ENCODE peak calls at places on chromosomes 16 and 17, in seven cellular contexts. V, I, A, Z, Y, N and P are unnamed samples.

GRCh38 chr16:31334934-31335333 is 20.0 kb upstream of the ITGAX start:
- DNase-seq in V (no peak), I (no peak), A (no peak), Z (no peak), Y (no peak), N (no peak), P (no peak)

GRCh38 chr17:18960803-18961511 is 9.0 kb downstream of the SLC5A10 start:
- DNase-seq in V (peak), I (no peak), A (peak), Z (peak), Y (peak), N (peak), P (no peak)

GRCh38 chr17:69084911-69085310 is 24.2 kb upstream of the ABCA9 start:
- DNase-seq in V (no peak), I (peak), A (peak), Z (peak), Y (peak), N (no peak), P (no peak)

GRCh38 chr17:27747462-27748359 is 52.6 kb downstream of the NOS2 start:
- DNase-seq in V (no peak), I (peak), A (peak), Z (peak), Y (no peak), N (no peak), P (no peak)

GRCh38 chr17:36994438-36994837 is 45.7 kb downstream of the AATF start:
- DNase-seq in V (no peak), I (no peak), A (no peak), Z (no peak), Y (no peak), N (no peak), P (no peak)

GRCh38 chr17:81924557-81925532 is 2.7 kb downstream of the MAFG start:
- DNase-seq in V (no peak), I (no peak), A (peak), Z (peak), Y (peak), N (no peak), P (no peak)

GRCh38 chr16:67396159-67396774 is 3.0 kb upstream of the TPPP3 start:
- DNase-seq in V (peak), I (peak), A (peak), Z (peak), Y (peak), N (no peak), P (no peak)

GRCh38 chr17:62781826-62782225 is 26.3 kb downstream of the MARCHF10 start:
- DNase-seq in V (no peak), I (no peak), A (no peak), Z (no peak), Y (peak), N (no peak), P (no peak)

GRCh38 chr17:1125775-1126120 is 54.0 kb downstream of the ABR start:
- DNase-seq in V (no peak), I (no peak), A (no peak), Z (no peak), Y (no peak), N (no peak), P (no peak)

GRCh38 chr17:79815836-79816371 is 19.0 kb upstream of the CBX8 start:
- DNase-seq in V (no peak), I (no peak), A (no peak), Z (no peak), Y (no peak), N (no peak), P (no peak)

GRCh38 chr17:79813826-79814623 is 17.1 kb upstream of the CBX8 start:
- DNase-seq in V (no peak), I (no peak), A (peak), Z (no peak), Y (no peak), N (no peak), P (no peak)

GRCh38 chr17:79812969-79813825 is 16.3 kb upstream of the CBX8 start:
- DNase-seq in V (no peak), I (no peak), A (no peak), Z (peak), Y (no peak), N (no peak), P (no peak)

GRCh38 chr17:79814624-79814965 is 17.7 kb upstream of the CBX8 start:
- DNase-seq in V (no peak), I (no peak), A (no peak), Z (no peak), Y (no peak), N (no peak), P (no peak)

DNA sequence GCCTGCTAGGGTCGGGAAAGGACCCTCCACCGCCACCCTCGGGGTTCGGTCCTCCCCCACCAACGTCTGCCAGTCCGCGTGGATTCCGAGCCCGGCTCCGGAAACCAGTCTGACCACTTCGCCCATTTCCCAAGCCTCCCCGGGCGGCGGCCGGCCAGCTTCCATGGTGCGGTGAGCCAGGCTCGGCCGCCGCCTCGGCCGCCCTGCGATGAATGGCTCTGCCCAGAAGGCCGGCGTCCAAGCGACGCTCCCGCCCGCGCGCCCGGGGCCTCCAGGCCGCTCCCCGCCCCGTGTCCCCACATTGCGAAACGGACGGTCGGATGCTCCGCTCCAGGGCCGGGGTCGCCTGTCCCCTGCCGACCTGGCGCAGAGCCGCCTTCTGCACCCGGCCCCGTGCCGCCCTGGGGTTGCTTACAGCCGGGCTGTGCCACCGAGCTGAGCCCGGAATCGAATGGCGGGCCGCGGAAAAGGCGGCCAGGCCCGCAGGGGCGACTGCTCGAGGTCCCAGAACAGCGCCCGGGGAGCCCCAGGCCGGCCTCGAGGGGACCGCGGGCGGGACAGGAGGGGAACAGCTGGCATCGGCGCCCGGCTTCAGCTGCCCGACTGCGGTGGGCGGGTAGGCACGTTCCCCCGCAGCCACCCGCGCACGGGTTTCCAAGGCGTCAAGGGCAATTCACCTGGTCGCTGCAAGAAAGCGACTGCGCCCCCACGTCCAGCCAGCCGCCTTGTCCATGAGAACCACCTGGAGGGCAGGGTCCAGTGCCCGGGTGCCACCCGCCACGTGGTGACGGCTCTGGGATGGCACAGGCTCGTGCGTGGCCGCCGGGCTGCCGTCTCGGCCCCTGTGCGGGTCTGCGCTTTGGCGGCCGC is 18.3 kb upstream of the CBX8 start:
- DNase-seq in V (no peak), I (no peak), A (peak), Z (no peak), Y (no peak), N (no peak), P (no peak)
- TF ChIP-seq EZH2 in V (peak), I (no peak), A (peak), Z (no peak), Y (no peak), N (peak), P (no peak)

GRCh38 chr17:20926532-20926931 is 116.3 kb downstream of the USP22 start:
- DNase-seq in V (no peak), I (no peak), A (no peak), Z (no peak), Y (no peak), N (no peak), P (no peak)
- TF ChIP-seq POLR2AphosphoS5 in V (no peak), I (no peak), A (no peak), Z (no peak), Y (no peak), N (no peak), P (no peak)

GRCh38 chr17:5122586-5123342 is 6.9 kb downstream of the USP6 start:
- DNase-seq in V (no peak), I (no peak), A (peak), Z (no peak), Y (no peak), N (no peak), P (no peak)
- TF ChIP-seq EZH2 in V (peak), I (no peak), A (peak), Z (no peak), Y (no peak), N (no peak), P (no peak)

GRCh38 chr16:30065943-30066881 is 652 bp downstream of the ALDOA start:
- DNase-seq in V (no peak), I (no peak), A (peak), Z (peak), Y (no peak), N (no peak), P (no peak)

GRCh38 chr16:30066882-30067583 is 1.5 kb downstream of the ALDOA start:
- DNase-seq in V (no peak), I (no peak), A (no peak), Z (no peak), Y (no peak), N (no peak), P (no peak)

GRCh38 chr16:30064746-30065111 is 831 bp upstream of the ALDOA start:
- DNase-seq in V (no peak), I (no peak), A (no peak), Z (peak), Y (no peak), N (no peak), P (no peak)

GRCh38 chr16:30063893-30064745 is 1.4 kb upstream of the ALDOA start:
- DNase-seq in V (peak), I (no peak), A (peak), Z (peak), Y (peak), N (peak), P (no peak)

DNA sequence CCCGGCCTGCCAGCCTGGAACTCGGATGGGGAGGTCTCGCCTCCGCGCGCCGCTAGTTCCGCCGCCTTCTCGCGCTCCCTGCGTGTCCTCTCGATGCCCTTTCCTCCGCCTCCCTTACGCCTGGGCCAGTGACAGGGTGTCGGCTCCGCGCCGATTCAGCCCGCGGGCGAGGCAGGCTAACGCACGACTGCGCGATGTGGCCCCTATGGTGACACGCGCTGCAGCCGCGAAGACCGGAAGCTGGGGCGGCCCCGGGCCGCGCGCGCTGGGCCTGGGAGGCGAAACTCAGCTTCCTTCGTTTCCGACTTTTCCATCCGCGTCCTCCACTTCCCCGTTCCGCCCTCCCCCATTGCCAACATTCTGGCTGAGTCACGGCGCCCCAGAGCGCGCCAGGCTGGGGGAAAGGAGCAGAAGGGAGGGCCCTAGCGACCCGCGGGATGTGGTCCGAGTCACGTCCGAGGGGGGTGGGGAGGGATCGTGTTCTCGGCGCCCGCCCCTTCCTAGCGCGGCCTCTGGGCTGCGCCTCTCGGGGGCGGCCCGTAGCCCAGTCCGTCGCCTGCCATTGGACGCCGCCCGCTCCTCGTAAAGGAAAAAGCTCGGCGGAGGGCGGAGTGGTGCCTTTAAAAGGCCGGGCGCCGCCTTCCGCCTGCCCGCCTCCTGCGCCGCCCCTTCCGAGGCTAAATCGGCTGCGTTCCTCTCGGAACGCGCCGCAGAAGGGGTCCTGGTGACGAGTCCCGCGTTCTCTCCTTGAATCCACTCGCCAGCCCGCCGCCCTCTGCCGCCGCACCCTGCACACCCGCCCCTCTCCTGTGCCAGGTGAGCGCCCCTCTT is at the start of gene ALDOA:
- DNase-seq in V (peak), I (peak), A (peak), Z (peak), Y (peak), N (peak), P (peak)
- TF ChIP-seq POLR2AphosphoS5 in V (peak), I (peak), A (peak), Z (peak), Y (peak), N (peak), P (peak)